ENCODE peak calls at places on chromosome 14, in five cellular contexts. M is HTR-8/SVneo; D is mucosa of descending colon; V is activated T-helper 1 cell treated with anti-CD3 and anti-CD28 coated beads, Interleukin-2, amount 50 U/mL, for 16 hours; I is NCI-H345. A is an unnamed sample.

GRCh38 chr14:63647696-63648410 is 6.2 kb upstream of the WDR89 start:
- DNase-seq in M (no peak), I (no peak), D (no peak), V (no peak), A (no peak)

GRCh38 chr14:99971087-99971928 is 93.9 kb upstream of the EVL start:
- DNase-seq in V (peak), D (peak), I (peak), M (peak), A (peak)

GRCh38 chr14:67191768-67192290 is 2.6 kb downstream of the GARIN2 start:
- DNase-seq in V (no peak), D (no peak), M (no peak), I (no peak), A (no peak)

GRCh38 chr14:89723930-89724915 is 230.3 kb downstream of the EFCAB11 start:
- DNase-seq in M (no peak), I (no peak), V (no peak), D (no peak), A (no peak)

GRCh38 chr14:48527832-48528231 is 852.4 kb upstream of the MDGA2 start:
- DNase-seq in I (no peak), V (no peak), M (no peak), D (no peak), A (no peak)

GRCh38 chr14:90536511-90537191 is 139.8 kb downstream of the CALM1 start:
- DNase-seq in D (no peak), V (no peak), M (no peak), I (no peak), A (no peak)

GRCh38 chr14:50230601-50231474 is 540 bp downstream of the SOS2 start:
- DNase-seq in V (no peak), D (peak), M (peak), I (peak), A (peak)

GRCh38 chr14:31419179-31420012 is 954 bp downstream of the HEATR5A start:
- DNase-seq in M (no peak), I (no peak), V (no peak), D (no peak), A (peak)

GRCh38 chr14:66509874-66510273 is 1.9 kb downstream of the GPHN start:
- DNase-seq in D (no peak), I (no peak), V (no peak), M (no peak), A (no peak)

A was measured in GM12891.